ENCODE peak calls at places on chromosomes 3 and 15, in nine cellular contexts. M, Q, Y, V, O, G, H, T and I are unnamed samples.

GRCh38 chr15:41983621-41984571 is 11.5 kb upstream of the EHD4 start:
- DNase-seq in M (no peak), Q (no peak), Y (no peak), V (no peak), O (no peak), G (no peak), H (no peak), T (no peak), I (no peak)

GRCh38 chr3:183193762-183194701 is 31.5 kb upstream of the LAMP3 start:
- DNase-seq in M (no peak), Q (no peak), Y (no peak), V (no peak), O (no peak), G (no peak), H (no peak), T (peak), I (no peak)

GRCh38 chr3:5218815-5219214 is 31.3 kb downstream of the EDEM1 start:
- DNase-seq in M (no peak), Q (no peak), Y (no peak), V (peak), O (no peak), G (no peak), H (no peak), T (no peak), I (no peak)

GRCh38 chr15:99054892-99055291 is 47.3 kb upstream of the PGPEP1L start:
- DNase-seq in M (no peak), Q (no peak), Y (no peak), V (no peak), O (no peak), G (no peak), H (no peak), T (no peak), I (no peak)

GRCh38 chr3:111851511-111851954 is 7.5 kb upstream of the PHLDB2 start:
- DNase-seq in M (no peak), Q (no peak), Y (no peak), V (peak), O (no peak), G (peak), H (no peak), T (peak), I (no peak)

GRCh38 chr3:167731393-167731792 is 3.3 kb downstream of the PDCD10 start:
- DNase-seq in M (no peak), Q (no peak), Y (no peak), V (no peak), O (no peak), G (no peak), H (no peak), T (no peak), I (no peak)

GRCh38 chr15:73345658-73346057 is 23.1 kb downstream of the HCN4 start:
- DNase-seq in M (no peak), Q (no peak), Y (no peak), V (no peak), O (no peak), G (no peak), H (no peak), T (no peak), I (no peak)

GRCh38 chr3:61008168-61008737 is 243.0 kb downstream of the FHIT start:
- DNase-seq in M (no peak), Q (no peak), Y (no peak), V (no peak), O (no peak), G (no peak), H (no peak), T (no peak), I (no peak)

GRCh38 chr3:169478566-169479313 is 184.8 kb downstream of the MECOM start:
- DNase-seq in M (no peak), Q (no peak), Y (no peak), V (peak), O (no peak), G (no peak), H (no peak), T (peak), I (no peak)

GRCh38 chr3:127002195-127003174 is 19.6 kb downstream of the PLXNA1 start:
- DNase-seq in M (no peak), Q (peak), Y (no peak), V (peak), O (peak), G (peak), H (no peak), T (no peak), I (no peak)

GRCh38 chr3:108488631-108489030 is 21.8 kb downstream of the MYH15 start:
- DNase-seq in M (no peak), Q (peak), Y (no peak), V (peak), O (no peak), G (no peak), H (no peak), T (no peak), I (no peak)

GRCh38 chr15:58473720-58474119 is 41.9 kb downstream of the LIPC start:
- DNase-seq in M (no peak), Q (peak), Y (no peak), V (peak), O (no peak), G (peak), H (no peak), T (peak), I (no peak)

GRCh38 chr3:72892081-72892763 is 4.4 kb downstream of the GXYLT2 start:
- DNase-seq in M (no peak), Q (peak), Y (no peak), V (peak), O (no peak), G (no peak), H (no peak), T (peak), I (peak)

GRCh38 chr3:106215047-106215446 is 346.2 kb upstream of the CBLB start:
- DNase-seq in M (no peak), Q (no peak), Y (no peak), V (no peak), O (no peak), G (no peak), H (no peak), T (no peak), I (no peak)

GRCh38 chr15:79451361-79451999 is 19.3 kb downstream of the MINAR1 start:
- DNase-seq in M (no peak), Q (no peak), Y (no peak), V (no peak), O (no peak), G (no peak), H (no peak), T (no peak), I (no peak)

GRCh38 chr15:80242132-80242769 is 9.8 kb downstream of the CTXND1 start:
- DNase-seq in M (no peak), Q (no peak), Y (peak), V (peak), O (no peak), G (peak), H (peak), T (no peak), I (no peak)

GRCh38 chr3:71536376-71536965 is 47.1 kb downstream of the FOXP1 start:
- DNase-seq in M (no peak), Q (no peak), Y (no peak), V (peak), O (no peak), G (no peak), H (no peak), T (no peak), I (no peak)